ENCODE peak calls at places on chromosomes 6 and 20, in four cellular contexts. S is A549, W is fibroblast of mammary gland, U is B cell. J is an unnamed sample.

GRCh38 chr6:127464881-127465459 is 5.8 kb upstream of the KIAA0408 start:
- DNase-seq in S (peak), U (peak), W (peak), J (peak)

GRCh38 chr6:31655349-31656237 is at the start of gene APOM:
- DNase-seq in U (no peak), W (no peak), S (no peak), J (no peak)

GRCh38 chr6:1445650-1446645 is 56.6 kb downstream of the FOXF2 start:
- DNase-seq in U (no peak), S (no peak), W (no peak), J (no peak)

GRCh38 chr20:50460608-50461268 is 49.4 kb upstream of the PTPN1 start:
- DNase-seq in U (peak), S (peak), W (peak), J (peak)

GRCh38 chr6:89379281-89379680 is 26.8 kb upstream of the UBE2J1 start:
- DNase-seq in S (no peak), W (no peak), U (no peak), J (no peak)

GRCh38 chr6:34462561-34462971 is 3.3 kb upstream of the PACSIN1 start:
- DNase-seq in S (peak), U (no peak), W (peak), J (no peak)

GRCh38 chr20:63309261-63310071 is 16.5 kb downstream of the COL20A1 start:
- DNase-seq in W (peak), U (peak), S (peak), J (peak)

GRCh38 chr6:34239893-34240292 is 3.2 kb downstream of the HMGA1 start:
- DNase-seq in W (no peak), S (no peak), U (no peak), J (no peak)

GRCh38 chr6:53960311-53960710 is 150.9 kb upstream of the MLIP start:
- DNase-seq in S (no peak), W (peak), U (no peak), J (no peak)

GRCh38 chr6:35489995-35490791 is 6.7 kb downstream of the TEAD3 start:
- DNase-seq in U (no peak), W (peak), S (no peak), J (no peak)

GRCh38 chr6:152441892-152442291 is 195.3 kb downstream of the SYNE1 start:
- DNase-seq in W (no peak), U (no peak), S (no peak), J (no peak)

GRCh38 chr20:50427740-50428462 is 82.3 kb upstream of the PTPN1 start:
- DNase-seq in U (no peak), W (peak), S (no peak), J (no peak)

GRCh38 chr20:22546344-22546743 is 38.0 kb downstream of the FOXA2 start:
- DNase-seq in U (no peak), W (no peak), S (no peak), J (no peak)

GRCh38 chr6:160269122-160269521 is 10.5 kb upstream of the SLC22A2 start:
- DNase-seq in S (no peak), U (no peak), W (no peak), J (no peak)

GRCh38 chr6:6856538-6857523 is 250.9 kb upstream of the RREB1 start:
- DNase-seq in U (peak), W (peak), S (peak), J (peak)

GRCh38 chr6:29708432-29709177 is 14.6 kb upstream of the HLA-F start:
- DNase-seq in W (no peak), S (no peak), U (peak), J (no peak)

GRCh38 chr6:19452495-19452894 is 384.7 kb upstream of the ID4 start:
- DNase-seq in U (no peak), W (no peak), S (no peak), J (no peak)

DNA sequence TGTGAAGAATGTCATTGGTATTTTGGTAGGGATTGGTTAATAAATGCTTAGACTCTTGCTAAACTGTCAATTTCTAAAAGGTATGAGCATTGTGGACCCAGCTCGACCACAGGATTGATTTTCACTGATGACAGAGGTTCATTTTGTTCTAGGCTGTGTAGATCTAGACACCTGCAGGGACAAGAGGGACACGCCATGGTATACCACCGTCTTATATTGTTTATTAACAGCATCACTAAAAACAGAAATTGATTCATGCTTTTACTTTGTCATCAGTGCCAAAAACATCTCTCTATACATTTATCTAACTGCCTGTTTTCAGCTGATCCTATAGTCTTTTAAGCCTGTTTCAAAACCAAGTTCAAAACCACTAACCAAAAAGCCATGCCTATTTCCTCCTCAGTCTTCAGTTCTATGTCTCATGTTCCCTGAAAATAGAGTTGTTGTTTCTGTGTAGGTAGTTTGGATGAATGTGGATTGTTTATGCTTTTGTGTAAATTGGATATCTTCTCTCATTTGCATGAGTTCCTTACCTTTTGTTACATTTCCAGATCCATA is 109.8 kb downstream of the JAG1 start:
- DNase-seq in U (no peak), S (no peak), W (no peak), J (no peak)
- TF ChIP-seq CTCF in U (no peak), S (no peak), W (no peak), J (no peak)

GRCh38 chr20:36700438-36700837 is 45.5 kb downstream of the NDRG3 start:
- DNase-seq in W (no peak), S (no peak), U (no peak), J (no peak)

GRCh38 chr20:36709126-36709525 is 36.8 kb downstream of the NDRG3 start:
- DNase-seq in U (no peak), S (no peak), W (no peak), J (no peak)

DNA sequence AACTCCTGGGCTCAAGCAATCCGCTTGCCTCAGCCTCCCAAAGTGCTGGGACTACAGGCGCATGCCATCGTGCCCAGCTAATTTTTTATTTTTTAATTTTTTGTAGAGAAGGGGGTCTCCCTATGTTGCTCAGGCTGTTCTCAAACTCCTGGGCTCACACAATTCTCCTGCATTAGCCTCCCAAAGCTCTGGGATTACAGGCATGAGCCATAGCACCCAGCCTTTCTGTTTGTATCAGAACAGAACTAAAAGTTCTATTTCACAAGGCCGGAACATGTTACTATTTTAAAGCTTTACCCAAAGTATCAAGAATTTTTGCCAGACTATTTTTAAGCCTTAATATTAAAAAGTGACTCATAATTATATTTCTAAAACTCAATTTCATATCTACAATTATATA is 42.4 kb downstream of the NDRG3 start:
- DNase-seq in S (no peak), W (no peak), U (no peak), J (no peak)
- TF ChIP-seq CTCF in S (no peak), W (no peak), U (no peak), J (no peak)

DNA sequence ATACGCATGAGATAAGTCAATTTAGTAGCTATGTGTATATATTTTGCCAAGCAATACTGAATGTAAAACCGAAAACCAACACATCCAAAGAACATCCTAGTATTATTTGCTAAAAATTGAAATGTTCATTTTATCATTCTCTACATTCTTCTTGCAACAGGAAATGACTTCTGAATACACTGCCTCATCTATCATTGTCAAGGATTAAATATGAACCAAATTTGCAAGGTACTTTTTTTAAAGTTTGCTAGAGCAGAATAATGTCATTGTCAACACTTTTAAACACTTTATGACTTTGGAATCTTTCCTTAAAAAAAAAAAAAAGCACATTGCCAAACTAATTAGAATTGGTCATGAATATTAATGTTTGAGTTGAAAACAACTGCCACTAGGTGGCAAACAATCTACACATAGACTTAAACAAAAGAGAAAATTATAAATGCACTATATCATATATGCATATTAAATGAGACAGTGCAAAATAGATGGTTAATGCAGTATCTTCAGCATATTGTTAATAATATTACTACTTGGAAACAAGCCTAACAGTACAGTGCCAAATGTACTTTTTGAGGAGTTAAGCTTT is 32.5 kb upstream of the TMEM244 start:
- DNase-seq in U (peak), S (peak), W (peak), J (no peak)
- TF ChIP-seq CTCF in U (peak), S (peak), W (peak), J (peak)

DNA sequence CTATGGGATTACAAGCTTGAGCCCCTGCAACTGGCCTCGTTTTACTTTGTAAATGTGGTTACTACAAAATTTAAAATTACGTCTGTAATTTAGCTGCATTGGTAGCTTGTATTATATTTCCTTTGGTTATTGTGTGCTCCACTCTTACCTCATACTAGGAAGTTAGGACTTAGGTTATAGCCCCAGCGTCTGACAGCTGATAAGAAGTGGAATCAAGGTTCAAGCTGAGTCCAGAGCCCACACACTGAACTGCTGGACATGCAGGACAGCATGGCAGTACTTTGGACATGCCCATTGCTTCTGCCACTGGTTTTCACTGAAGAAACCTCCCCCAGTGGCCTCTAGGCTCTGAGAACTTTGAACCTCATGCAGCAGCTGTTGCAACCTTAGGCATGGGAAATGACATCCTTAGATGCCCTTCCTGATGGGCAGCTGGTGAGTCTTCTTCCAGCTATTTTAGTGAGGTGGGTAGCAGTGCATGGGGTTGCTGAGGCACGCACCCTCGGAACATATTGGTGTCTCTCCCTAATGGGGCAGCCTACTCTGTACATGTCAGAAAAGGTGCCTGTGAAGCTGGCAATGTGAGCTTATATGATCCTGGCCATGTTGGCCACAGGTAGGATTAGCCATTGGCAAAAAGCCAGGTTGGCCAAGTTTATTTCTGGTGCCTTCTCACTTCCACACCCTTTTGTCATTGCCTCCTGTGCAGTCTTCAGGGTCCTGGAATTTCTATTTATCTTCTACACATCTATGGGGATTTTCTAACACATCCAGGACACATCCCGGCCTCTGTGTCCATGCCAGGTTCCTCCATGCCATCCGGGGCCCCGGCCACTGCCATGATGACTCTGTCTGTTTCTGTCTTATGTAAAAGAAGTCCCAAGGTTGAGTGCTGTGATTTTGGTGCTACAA is 85.3 kb downstream of the CDS2 start:
- DNase-seq in U (no peak), W (no peak), S (no peak), J (no peak)
- TF ChIP-seq CTCF in U (no peak), W (no peak), S (no peak), J (no peak)

DNA sequence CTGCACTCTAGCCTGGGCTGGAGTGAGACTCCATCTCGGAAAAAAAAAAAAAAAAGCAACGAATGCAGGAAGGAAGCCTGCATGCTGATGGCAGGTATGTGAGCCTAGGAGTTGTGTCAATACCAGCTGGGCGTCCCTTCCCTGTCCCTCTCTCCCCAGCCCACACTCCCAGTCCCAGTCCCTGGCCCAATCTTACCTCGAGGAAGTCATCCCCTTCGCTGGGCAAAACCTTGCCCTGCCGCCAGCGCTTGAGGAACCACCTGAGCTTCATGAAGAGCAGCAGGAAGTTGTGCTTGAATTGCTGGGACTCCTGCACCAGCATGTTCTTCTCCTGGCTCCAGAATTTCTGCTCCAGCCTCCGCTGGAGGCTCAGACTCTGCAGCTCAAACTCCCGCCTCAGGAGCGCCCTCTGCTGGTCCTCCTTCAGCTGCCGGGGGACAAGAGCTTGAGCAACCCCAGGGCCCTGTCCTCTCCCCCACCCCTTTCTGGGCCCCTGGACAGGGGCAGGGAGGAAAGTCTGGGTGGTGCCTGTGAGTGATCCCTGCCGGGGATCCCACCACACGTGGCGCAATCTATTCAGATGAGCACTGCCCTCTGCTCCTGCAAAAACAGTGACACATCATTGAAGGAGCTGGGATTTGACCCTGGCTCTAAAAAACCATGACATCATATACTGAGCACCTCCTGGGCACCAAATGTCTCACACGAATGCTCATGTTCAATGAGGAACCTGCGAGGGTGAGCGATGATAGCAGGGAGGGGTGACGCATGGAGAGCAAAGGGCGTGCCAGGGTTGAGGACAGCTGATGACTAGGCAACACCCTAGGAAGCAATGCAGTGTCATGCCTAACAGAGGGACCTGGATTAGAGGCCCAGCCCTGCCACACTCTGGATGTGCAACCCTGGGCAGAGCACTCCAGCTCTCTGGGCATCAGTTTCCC is 35.0 kb upstream of the DSN1 start:
- DNase-seq in U (peak), S (peak), W (peak), J (peak)
- TF ChIP-seq CTCF in U (peak), S (peak), W (peak), J (peak)

GRCh38 chr6:85678602-85679444 is 36.1 kb upstream of the SYNCRIP start:
- DNase-seq in S (peak), W (peak), U (peak), J (peak)
- TF ChIP-seq CTCF in S (no peak), W (no peak), U (no peak), J (no peak)

DNA sequence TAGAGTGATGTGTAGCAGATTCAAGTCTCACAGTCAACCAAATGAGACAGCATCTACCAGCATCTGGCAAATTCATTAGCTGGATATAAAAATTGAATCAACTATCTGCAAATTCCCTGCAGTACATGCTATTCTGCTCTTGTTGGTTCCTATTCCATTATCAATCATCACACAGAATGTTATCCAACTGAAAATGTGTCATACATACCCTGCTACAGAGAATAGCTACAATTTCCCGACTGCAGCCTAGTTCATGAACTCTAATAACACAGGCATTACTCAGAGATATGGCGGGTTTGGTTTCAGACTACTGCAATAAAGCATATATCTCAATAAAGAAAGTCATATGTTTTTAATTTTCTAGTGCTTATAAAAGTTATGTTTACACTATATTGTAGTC is 78.4 kb downstream of the AHI1 start:
- DNase-seq in U (no peak), W (peak), S (no peak), J (no peak)
- TF ChIP-seq CTCF in U (no peak), W (no peak), S (no peak), J (no peak)

DNA sequence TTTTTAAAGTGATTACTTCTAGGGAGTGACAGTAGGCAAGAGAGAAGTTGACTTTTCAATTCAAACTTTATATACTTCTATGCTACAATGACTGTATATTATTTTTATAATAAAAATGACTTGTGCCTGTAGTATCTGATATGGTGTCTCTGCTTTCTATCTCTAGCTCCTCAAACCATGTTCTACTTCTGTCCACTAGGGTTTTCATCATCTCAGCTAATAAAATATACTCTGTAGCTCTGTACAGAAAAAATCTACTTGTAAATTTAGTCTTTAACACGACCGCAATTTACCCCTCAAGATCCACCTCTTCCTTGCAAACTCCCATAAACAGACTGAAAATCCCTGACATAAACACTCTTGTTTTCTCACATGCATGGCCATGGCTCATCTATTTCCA is 42.3 kb downstream of the HBS1L start:
- DNase-seq in W (no peak), U (no peak), S (no peak), J (no peak)
- TF ChIP-seq CTCF in W (no peak), U (no peak), S (no peak), J (no peak)

GRCh38 chr20:34877002-34877264 is 521 bp downstream of the ACSS2 start:
- DNase-seq in W (no peak), S (no peak), U (no peak), J (no peak)

GRCh38 chr20:34873583-34874093 is 982 bp upstream of the GGT7 start:
- DNase-seq in U (no peak), W (no peak), S (no peak), J (no peak)

GRCh38 chr20:34876161-34877001 is at the start of gene ACSS2:
- DNase-seq in S (peak), W (peak), U (peak), J (peak)

GRCh38 chr20:34874094-34874654 is 1.5 kb upstream of the GGT7 start:
- DNase-seq in S (peak), W (peak), U (peak), J (peak)

DNA sequence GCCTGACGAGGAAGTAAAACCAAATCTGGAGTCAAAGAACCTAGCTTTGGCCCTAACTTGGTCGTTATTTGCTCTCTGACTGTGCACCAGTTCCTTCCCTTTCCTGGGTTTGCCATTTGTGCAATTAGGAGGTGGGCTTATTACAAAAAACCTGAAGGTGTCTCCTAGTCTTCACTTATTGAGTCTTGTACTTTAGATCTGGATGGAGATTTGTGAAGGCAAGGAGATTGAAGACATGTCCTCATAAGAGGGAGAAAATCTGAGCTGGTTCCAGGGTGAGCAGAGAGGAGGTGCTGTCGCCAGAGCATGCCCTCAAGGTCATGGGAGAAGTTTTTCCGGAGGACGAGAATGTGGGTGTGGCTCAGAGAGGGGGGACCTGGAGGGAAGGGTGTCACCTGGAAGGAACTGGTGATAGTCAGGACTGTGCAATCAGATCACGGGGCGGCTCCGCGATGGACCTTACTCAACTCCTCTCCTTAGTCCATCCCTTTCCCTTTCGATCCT is 703 bp upstream of the ACSS2 start:
- DNase-seq in U (no peak), W (no peak), S (no peak), J (no peak)
- TF ChIP-seq CTCF in U (no peak), W (peak), S (peak), J (no peak)

GRCh38 chr6:108492131-108492766 is 68.5 kb upstream of the FOXO3 start:
- DNase-seq in S (peak), W (peak), U (peak), J (peak)
- TF ChIP-seq CTCF in S (peak), W (peak), U (peak), J (peak)

J was measured in GM10248.